ENCODE peak calls at places on chromosomes 2 and 18, in four cellular contexts. A is tibial nerve, Z is transverse colon, S is K562. F is an unnamed sample.

GRCh38 chr18:74242451-74243096 is 49.2 kb downstream of the CYB5A start:
- DNase-seq in A (no peak), Z (no peak), S (peak), F (no peak)

GRCh38 chr18:62644773-62645172 is 70.6 kb upstream of the PHLPP1 start:
- DNase-seq in A (no peak), Z (no peak), S (no peak), F (no peak)

GRCh38 chr2:60116167-60116870 is 437.1 kb downstream of the BCL11A start:
- DNase-seq in A (no peak), Z (no peak), S (no peak), F (no peak)

GRCh38 chr18:58529714-58530354 is 99.1 kb downstream of the ALPK2 start:
- DNase-seq in A (peak), Z (peak), S (peak), F (no peak)

GRCh38 chr2:45242161-45242741 is 233.0 kb upstream of the SIX2 start:
- DNase-seq in A (no peak), Z (no peak), S (no peak), F (no peak)

GRCh38 chr2:47437287-47437686 is 34.3 kb downstream of the MSH2 start:
- DNase-seq in A (no peak), Z (no peak), S (no peak), F (no peak)

GRCh38 chr2:44126106-44126797 is 42.4 kb upstream of the PPM1B start:
- DNase-seq in A (no peak), Z (no peak), S (no peak), F (no peak)

GRCh38 chr2:106609780-106610179 is 122.6 kb downstream of the CD8B2 start:
- DNase-seq in A (no peak), Z (no peak), S (no peak), F (no peak)

GRCh38 chr2:193584001-193584400 is 1389.3 kb upstream of the TMEFF2 start:
- DNase-seq in A (no peak), Z (no peak), S (no peak), F (no peak)

GRCh38 chr18:74476154-74476553 is 19.0 kb upstream of the DIPK1C start:
- DNase-seq in A (no peak), Z (no peak), S (peak), F (no peak)

GRCh38 chr2:120864981-120865380 is 129.3 kb downstream of the GLI2 start:
- DNase-seq in A (no peak), Z (no peak), S (no peak), F (peak)

GRCh38 chr2:105857076-105857740 is 112.5 kb downstream of the NCK2 start:
- DNase-seq in A (no peak), Z (no peak), S (no peak), F (no peak)

GRCh38 chr2:37643102-37644078 is 28.1 kb downstream of the CDC42EP3 start:
- DNase-seq in A (no peak), Z (no peak), S (no peak), F (no peak)

GRCh38 chr18:48859311-48860275 is 91.2 kb downstream of the SMAD7 start:
- DNase-seq in A (no peak), Z (no peak), S (no peak), F (peak)

GRCh38 chr2:64189586-64189985 is 45.4 kb upstream of the PELI1 start:
- DNase-seq in A (no peak), Z (no peak), S (no peak), F (no peak)

GRCh38 chr2:112183327-112184025 is 45.3 kb downstream of the FBLN7 start:
- DNase-seq in A (no peak), Z (no peak), S (no peak), F (no peak)

GRCh38 chr18:23401400-23402347 is 51.4 kb upstream of the RIOK3 start:
- DNase-seq in A (no peak), Z (peak), S (no peak), F (peak)

GRCh38 chr2:20619624-20620024 is 31.3 kb downstream of the HS1BP3 start:
- DNase-seq in A (no peak), Z (no peak), S (no peak), F (no peak)

GRCh38 chr2:238313289-238313990 is 6.9 kb upstream of the TRAF3IP1 start:
- DNase-seq in A (no peak), Z (no peak), S (no peak), F (no peak)

GRCh38 chr2:26693287-26693849 is 846 bp downstream of the KCNK3 start:
- DNase-seq in A (no peak), Z (no peak), S (no peak), F (peak)

GRCh38 chr2:11069566-11070185 is 85.6 kb upstream of the SLC66A3 start:
- DNase-seq in A (no peak), Z (no peak), S (no peak), F (no peak)

GRCh38 chr2:70710276-70710675 is 57.7 kb downstream of the ADD2 start:
- DNase-seq in A (no peak), Z (no peak), S (no peak), F (no peak)

GRCh38 chr2:44098050-44098449 is 70.6 kb upstream of the PPM1B start:
- DNase-seq in A (no peak), Z (no peak), S (no peak), F (no peak)

GRCh38 chr2:20569464-20570223 is 81.3 kb downstream of the HS1BP3 start:
- DNase-seq in A (no peak), Z (no peak), S (no peak), F (no peak)

GRCh38 chr18:42559292-42559691 is 556.2 kb downstream of the RIT2 start:
- DNase-seq in A (no peak), Z (no peak), S (no peak), F (no peak)

GRCh38 chr2:4976407-4976806 is 715.8 kb upstream of the SOX11 start:
- DNase-seq in A (no peak), Z (no peak), S (no peak), F (no peak)

GRCh38 chr2:99881901-99882591 is 260.3 kb downstream of the AFF3 start:
- DNase-seq in A (no peak), Z (no peak), S (no peak), F (no peak)
- TF ChIP-seq EP300 in A (no peak), Z (no peak), S (no peak), F (no peak)

GRCh38 chr18:52544086-52544485 is 204.1 kb downstream of the DCC start:
- DNase-seq in A (no peak), Z (no peak), S (no peak), F (no peak)
- TF ChIP-seq EP300 in A (no peak), Z (no peak), S (no peak), F (no peak)

DNA sequence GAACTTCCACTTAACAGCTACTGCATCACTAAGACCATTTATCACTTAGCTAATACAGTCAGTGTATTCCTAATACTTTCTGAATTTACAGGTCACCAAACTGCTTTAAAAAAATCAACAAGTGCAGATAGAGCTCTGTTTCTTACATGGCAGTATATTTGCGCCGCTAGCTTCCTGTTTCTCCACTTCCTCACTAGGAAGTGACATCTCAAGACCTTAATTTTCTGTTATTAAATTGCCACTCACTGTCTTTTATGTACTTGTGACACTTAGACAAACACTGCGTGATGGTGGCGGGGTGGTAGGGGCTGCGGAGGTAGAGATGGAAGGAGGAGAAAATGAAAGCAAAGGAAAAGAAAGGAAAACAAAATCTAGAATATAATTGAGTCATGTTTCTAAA is 53.7 kb upstream of the CRIM1 start:
- DNase-seq in A (no peak), Z (no peak), S (no peak), F (no peak)
- TF ChIP-seq EP300 in A (no peak), Z (no peak), S (no peak), F (no peak)

DNA sequence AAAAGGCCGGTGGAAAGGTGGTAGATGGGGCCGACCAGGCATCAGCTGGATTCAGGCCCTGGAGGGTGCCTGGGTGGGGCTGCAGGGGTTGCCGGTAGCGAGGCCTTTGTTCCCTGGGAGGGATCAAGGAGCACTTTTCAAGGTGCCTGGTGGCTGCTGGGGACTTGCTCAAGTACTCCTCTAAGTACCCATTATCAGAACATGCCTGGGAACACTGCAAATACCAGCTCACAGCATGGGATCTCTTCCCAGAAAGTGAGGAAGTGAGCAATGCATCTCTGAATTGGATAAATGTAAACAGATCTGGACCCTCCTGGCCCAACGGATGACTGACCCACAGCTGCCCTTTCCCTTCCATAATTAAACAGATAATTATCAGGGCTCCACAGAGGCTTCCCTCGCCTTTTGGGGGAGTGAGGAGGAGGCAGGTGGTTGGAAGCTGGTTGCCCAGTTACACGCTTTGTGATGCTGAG is 210.6 kb downstream of the SH3RF3 start:
- DNase-seq in A (no peak), Z (no peak), S (no peak), F (no peak)
- TF ChIP-seq EP300 in A (no peak), Z (no peak), S (no peak), F (no peak)

GRCh38 chr2:216551669-216552068 is 53.0 kb downstream of the RPL37A start:
- DNase-seq in A (no peak), Z (peak), S (no peak), F (no peak)

GRCh38 chr2:216554286-216554685 is 55.6 kb downstream of the RPL37A start:
- DNase-seq in A (no peak), Z (no peak), S (no peak), F (no peak)

GRCh38 chr2:216554755-216555154 is 56.1 kb downstream of the RPL37A start:
- DNase-seq in A (no peak), Z (no peak), S (no peak), F (no peak)

GRCh38 chr2:216553841-216554240 is 55.2 kb downstream of the RPL37A start:
- DNase-seq in A (no peak), Z (no peak), S (no peak), F (no peak)

GRCh38 chr2:216553093-216553478 is 54.4 kb downstream of the RPL37A start:
- DNase-seq in A (no peak), Z (no peak), S (no peak), F (no peak)
- TF ChIP-seq EP300 in A (no peak), Z (no peak), S (no peak), F (no peak)

DNA sequence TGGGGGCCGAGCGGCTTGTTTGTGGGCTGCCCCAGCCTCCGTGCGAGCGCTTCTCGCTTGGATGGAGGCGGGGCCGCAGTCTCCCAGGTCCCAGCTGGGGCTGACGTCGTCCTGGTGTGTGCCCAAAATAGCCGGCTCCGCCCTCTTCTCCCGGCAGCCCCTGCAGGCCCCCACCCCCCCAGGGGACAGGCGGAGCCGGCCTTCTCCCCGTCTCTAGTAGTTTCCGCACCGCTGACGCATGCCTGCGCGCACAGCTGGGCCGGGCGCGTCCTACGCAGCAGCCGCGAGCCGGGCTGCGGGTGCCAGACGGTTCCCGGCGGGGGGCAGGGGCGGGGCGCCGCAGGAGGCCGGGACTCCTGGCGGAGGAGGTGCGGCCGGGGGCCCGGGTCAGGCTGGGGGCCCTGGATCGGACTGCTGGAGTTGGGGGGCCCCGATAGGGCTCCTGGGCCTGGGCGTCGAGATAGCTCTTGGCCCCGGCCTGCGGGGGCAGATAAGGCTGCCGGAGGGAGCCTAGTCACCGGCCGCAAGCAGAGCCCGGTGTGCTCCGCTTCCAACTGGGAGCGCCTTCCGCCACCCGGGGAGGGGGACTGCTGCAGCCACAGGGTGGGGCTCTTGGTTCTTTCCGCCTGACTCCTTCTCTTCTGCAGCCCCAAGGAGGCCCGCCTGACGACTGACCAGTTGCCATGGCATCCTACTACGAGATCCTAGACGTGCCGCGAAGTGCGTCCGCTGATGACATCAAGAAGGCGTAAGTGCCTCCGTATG is at the start of gene DNAJB2:
- DNase-seq in A (peak), Z (peak), S (peak), F (peak)
- TF ChIP-seq EP300 in A (peak), Z (peak), S (peak), F (peak)

F was measured in ovary.